ENCODE peak calls at places on chromosomes 3 and 15, in nine cellular contexts. I is RWPE1; P is left ventricle myocardium superior; D is ACHN; G is activated T-helper 1 cell treated with anti-CD3 and anti-CD28 coated beads, Interleukin-2, amount 50 U/mL, for 16 hours; L is progenitor cell of endocrine pancreas; M is AG04450; F is mesenteric fat pad; E is GM03348. C is an unnamed sample.

GRCh38 chr3:123584284-123584987 is 417 bp downstream of the HACD2 start:
- DNase-seq in I (no peak), P (peak), D (peak), G (peak), L (peak), M (no peak), F (no peak), E (peak), C (no peak)

GRCh38 chr3:139934557-139935070 is 371 bp upstream of the CLSTN2 start:
- DNase-seq in I (no peak), P (peak), D (peak), G (no peak), L (peak), M (no peak), F (no peak), E (peak), C (no peak)

GRCh38 chr3:197428117-197428761 is 127.5 kb downstream of the BDH1 start:
- DNase-seq in I (peak), P (peak), D (no peak), G (no peak), L (no peak), M (no peak), F (peak), E (peak), C (peak)

GRCh38 chr3:196082471-196082971 is 631 bp upstream of the TFRC start:
- DNase-seq in I (no peak), P (no peak), D (no peak), G (no peak), L (no peak), M (no peak), F (no peak), E (no peak), C (no peak)

GRCh38 chr3:112699436-112699978 is 58.6 kb upstream of the CCDC80 start:
- DNase-seq in I (no peak), P (no peak), D (peak), G (no peak), L (no peak), M (no peak), F (no peak), E (peak), C (no peak)

GRCh38 chr3:42704136-42704841 is 1.7 kb upstream of the HHATL start:
- DNase-seq in I (no peak), P (no peak), D (no peak), G (no peak), L (no peak), M (no peak), F (peak), E (no peak), C (no peak)

GRCh38 chr3:102031834-102032233 is 182.5 kb downstream of the NFKBIZ start:
- DNase-seq in I (no peak), P (no peak), D (no peak), G (no peak), L (no peak), M (no peak), F (no peak), E (no peak), C (no peak)

GRCh38 chr3:194329566-194329965 is 21.6 kb downstream of the CPN2 start:
- DNase-seq in I (no peak), P (no peak), D (no peak), G (no peak), L (no peak), M (no peak), F (no peak), E (no peak), C (no peak)

GRCh38 chr15:48628832-48629231 is 16.7 kb downstream of the FBN1 start:
- DNase-seq in I (no peak), P (no peak), D (no peak), G (no peak), L (no peak), M (no peak), F (no peak), E (no peak), C (no peak)

GRCh38 chr3:38597502-38598060 is 51.9 kb downstream of the SCN5A start:
- DNase-seq in I (no peak), P (no peak), D (no peak), G (no peak), L (no peak), M (no peak), F (no peak), E (no peak), C (no peak)

GRCh38 chr3:23490459-23490858 is 287.3 kb downstream of the UBE2E2 start:
- DNase-seq in I (peak), P (no peak), D (peak), G (no peak), L (no peak), M (peak), F (no peak), E (peak), C (peak)

GRCh38 chr3:48985977-48986376 is 4.1 kb upstream of the P4HTM start:
- DNase-seq in I (no peak), P (no peak), D (no peak), G (no peak), L (no peak), M (no peak), F (peak), E (no peak), C (no peak)

GRCh38 chr3:52233108-52233591 is 5.8 kb downstream of the TWF2 start:
- DNase-seq in I (no peak), P (no peak), D (no peak), G (no peak), L (no peak), M (no peak), F (no peak), E (no peak), C (no peak)

GRCh38 chr3:126476166-126476975 is 680 bp upstream of the ZXDC start:
- DNase-seq in I (no peak), P (peak), D (peak), G (no peak), L (peak), M (no peak), F (no peak), E (no peak), C (no peak)

GRCh38 chr3:42398080-42398479 is 12.3 kb downstream of the LYZL4 start:
- DNase-seq in I (no peak), P (no peak), D (no peak), G (no peak), L (no peak), M (no peak), F (no peak), E (no peak), C (no peak)

GRCh38 chr15:29008846-29009245 is 123.1 kb downstream of the APBA2 start:
- DNase-seq in I (no peak), P (no peak), D (no peak), G (no peak), L (no peak), M (peak), F (no peak), E (no peak), C (no peak)

GRCh38 chr3:153901991-153902390 is 219.2 kb upstream of the ARHGEF26 start:
- DNase-seq in I (no peak), P (no peak), D (no peak), G (no peak), L (no peak), M (no peak), F (no peak), E (no peak), C (no peak)

GRCh38 chr15:94287794-94288246 is 56.5 kb downstream of the MCTP2 start:
- DNase-seq in I (no peak), P (no peak), D (no peak), G (no peak), L (no peak), M (no peak), F (no peak), E (no peak), C (no peak)

GRCh38 chr3:126487151-126487771 is 11.6 kb upstream of the ZXDC start:
- DNase-seq in I (peak), P (no peak), D (no peak), G (no peak), L (no peak), M (no peak), F (no peak), E (peak), C (no peak)